ENCODE peak calls at places on chromosomes 13 and 19, in eight cellular contexts. W is HepG2, K is K562, M is HCT116, I is H1, A is SK-N-SH, O is GM12878, E is endothelial cell of umbilical vein. D is an unnamed sample.

GRCh38 chr13:114112826-114113322 is 19.5 kb downstream of the RASA3 start:
- DNase-seq in W (no peak), K (no peak), M (no peak), I (no peak), A (no peak), O (no peak), E (no peak), D (no peak)

GRCh38 chr13:79503069-79503468 is 22.1 kb downstream of the NDFIP2 start:
- DNase-seq in W (no peak), K (no peak), M (no peak), I (no peak), A (no peak), O (no peak), E (no peak), D (no peak)

GRCh38 chr19:3320853-3321252 is 45.5 kb upstream of the NFIC start:
- DNase-seq in W (no peak), K (no peak), M (no peak), I (no peak), A (no peak), O (no peak), E (no peak), D (no peak)

GRCh38 chr13:75749407-75749806 is 113.3 kb downstream of the LMO7 start:
- DNase-seq in W (no peak), K (no peak), M (no peak), I (no peak), A (no peak), O (no peak), E (no peak), D (no peak)

GRCh38 chr19:35509861-35510625 is 3.4 kb downstream of the DMKN start:
- DNase-seq in W (peak), K (peak), M (peak), I (peak), A (peak), O (no peak), E (peak), D (no peak)

GRCh38 chr13:73731564-73731963 is 402.6 kb downstream of the KLF12 start:
- DNase-seq in W (no peak), K (no peak), M (no peak), I (no peak), A (no peak), O (no peak), E (no peak), D (no peak)

GRCh38 chr19:48445606-48446481 is at the start of gene GRWD1:
- DNase-seq in W (peak), K (peak), M (peak), I (peak), A (peak), O (peak), E (peak), D (peak)

GRCh38 chr13:107864543-107865460 is 350.5 kb downstream of the LIG4 start:
- DNase-seq in W (peak), K (peak), M (no peak), I (no peak), A (peak), O (no peak), E (peak), D (peak)

GRCh38 chr13:52788011-52788410 is 48.4 kb upstream of the CNMD start:
- DNase-seq in W (no peak), K (no peak), M (no peak), I (no peak), A (no peak), O (no peak), E (no peak), D (no peak)

GRCh38 chr13:103948477-103948876 is 882.3 kb upstream of the SLC10A2 start:
- DNase-seq in W (no peak), K (no peak), M (no peak), I (no peak), A (no peak), O (no peak), E (peak), D (no peak)

GRCh38 chr13:106520205-106521004 is 15.1 kb downstream of the EFNB2 start:
- DNase-seq in W (no peak), K (no peak), M (no peak), I (no peak), A (no peak), O (no peak), E (peak), D (no peak)

GRCh38 chr13:20209937-20210336 is 17.2 kb upstream of the GJB2 start:
- DNase-seq in W (no peak), K (no peak), M (no peak), I (no peak), A (no peak), O (no peak), E (no peak), D (no peak)

GRCh38 chr19:41691268-41691970 is 3.3 kb upstream of the CEACAM7 start:
- DNase-seq in W (no peak), K (peak), M (no peak), I (no peak), A (peak), O (no peak), E (peak), D (no peak)

GRCh38 chr13:31042501-31043165 is 110.2 kb downstream of the TEX26 start:
- DNase-seq in W (no peak), K (no peak), M (no peak), I (no peak), A (no peak), O (no peak), E (no peak), D (no peak)

GRCh38 chr13:33251131-33251629 is 34.4 kb downstream of the STARD13 start:
- DNase-seq in W (no peak), K (no peak), M (peak), I (no peak), A (peak), O (peak), E (peak), D (no peak)

GRCh38 chr13:98173431-98173921 is 3.6 kb downstream of the RNF113B start:
- DNase-seq in W (peak), K (no peak), M (peak), I (no peak), A (no peak), O (no peak), E (peak), D (no peak)

GRCh38 chr19:48174445-48175030 is 4.1 kb downstream of the ZSWIM9 start:
- DNase-seq in W (no peak), K (no peak), M (no peak), I (no peak), A (no peak), O (no peak), E (no peak), D (no peak)

GRCh38 chr13:79825959-79826358 is 345.0 kb downstream of the NDFIP2 start:
- DNase-seq in W (no peak), K (no peak), M (no peak), I (no peak), A (peak), O (no peak), E (no peak), D (no peak)

GRCh38 chr13:104140557-104140956 is 1074.3 kb upstream of the SLC10A2 start:
- DNase-seq in W (no peak), K (no peak), M (peak), I (no peak), A (no peak), O (no peak), E (peak), D (no peak)

GRCh38 chr13:43348397-43348796 is 325.0 kb downstream of the DNAJC15 start:
- DNase-seq in W (no peak), K (no peak), M (no peak), I (no peak), A (no peak), O (no peak), E (peak), D (no peak)

GRCh38 chr19:12015753-12016116 is 19.7 kb downstream of the ZNF433 start:
- DNase-seq in W (peak), K (no peak), M (no peak), I (no peak), A (no peak), O (no peak), E (no peak), D (no peak)

GRCh38 chr13:99905814-99906213 is 65.8 kb downstream of the ZIC5 start:
- DNase-seq in W (no peak), K (no peak), M (no peak), I (no peak), A (no peak), O (no peak), E (no peak), D (no peak)

GRCh38 chr19:35178701-35179100 is 24.2 kb downstream of the FXYD5 start:
- DNase-seq in W (no peak), K (no peak), M (no peak), I (no peak), A (no peak), O (no peak), E (no peak), D (no peak)

GRCh38 chr13:41917641-41918040 is 43.3 kb downstream of the VWA8 start:
- DNase-seq in W (no peak), K (no peak), M (no peak), I (no peak), A (no peak), O (no peak), E (peak), D (no peak)

GRCh38 chr13:20512042-20512683 is 13.5 kb downstream of the CRYL1 start:
- DNase-seq in W (no peak), K (no peak), M (no peak), I (no peak), A (peak), O (no peak), E (no peak), D (peak)

GRCh38 chr13:49867834-49868233 is 68.3 kb downstream of the SPRYD7 start:
- DNase-seq in W (no peak), K (no peak), M (no peak), I (no peak), A (no peak), O (no peak), E (no peak), D (no peak)

GRCh38 chr19:18741566-18742121 is 49.5 kb downstream of the COMP start:
- DNase-seq in W (peak), K (no peak), M (no peak), I (no peak), A (no peak), O (no peak), E (no peak), D (no peak)

GRCh38 chr13:49935171-49936084 is 712 bp downstream of the SPRYD7 start:
- DNase-seq in W (peak), K (peak), M (peak), I (peak), A (no peak), O (no peak), E (peak), D (no peak)

GRCh38 chr19:34484328-34484727 is 2.8 kb downstream of the WTIP start:
- DNase-seq in W (no peak), K (no peak), M (no peak), I (no peak), A (no peak), O (no peak), E (no peak), D (no peak)

GRCh38 chr13:49512578-49512977 is 16.8 kb downstream of the PHF11 start:
- DNase-seq in W (no peak), K (no peak), M (no peak), I (no peak), A (no peak), O (no peak), E (no peak), D (no peak)

DNA sequence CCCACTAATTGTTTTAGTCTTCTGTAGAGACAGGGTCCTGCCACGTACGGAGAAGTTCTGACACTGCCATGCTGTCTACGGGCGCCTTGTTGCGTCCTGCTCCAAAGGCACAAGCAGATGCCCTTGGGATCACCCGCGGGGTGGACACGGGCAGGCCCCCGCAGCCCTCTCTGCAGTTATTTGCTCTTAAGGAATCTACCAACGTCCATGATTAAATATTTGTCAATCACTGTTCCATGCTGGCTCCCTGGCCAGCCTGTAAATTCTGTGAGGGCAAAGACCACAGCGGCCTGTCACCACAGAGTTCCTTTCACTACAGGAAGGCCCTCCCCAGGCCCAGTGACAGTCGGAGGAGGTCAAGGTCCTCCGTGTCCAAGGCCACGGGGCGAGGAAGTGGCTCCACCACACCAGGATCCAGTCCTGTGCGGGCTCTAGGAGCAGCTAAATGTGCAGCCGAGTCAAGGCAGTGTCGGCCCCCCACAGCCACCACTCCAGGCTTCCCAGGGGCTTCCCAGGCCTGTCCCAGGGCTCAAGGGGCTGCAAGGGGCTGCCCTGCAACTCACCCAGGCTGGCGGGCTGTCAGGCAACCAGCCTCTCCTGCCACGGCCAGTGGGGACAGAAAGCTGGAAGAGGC is 2.1 kb downstream of the RNF126 start:
- DNase-seq in W (peak), K (no peak), M (no peak), I (no peak), A (no peak), O (no peak), E (no peak), D (no peak)
- TF ChIP-seq POLR2AphosphoS5 in W (peak), K (no peak), M (no peak), I (no peak), A (no peak), O (no peak), E (no peak), D (no peak)

GRCh38 chr13:45341799-45342584 is 1.0 kb upstream of the TPT1 start:
- DNase-seq in W (no peak), K (peak), M (no peak), I (no peak), A (peak), O (no peak), E (no peak), D (no peak)
- H3K9ac ChIP-seq in W (peak), K (peak), M (peak), I (peak), A (peak), O (peak), E (peak), D (peak)

DNA sequence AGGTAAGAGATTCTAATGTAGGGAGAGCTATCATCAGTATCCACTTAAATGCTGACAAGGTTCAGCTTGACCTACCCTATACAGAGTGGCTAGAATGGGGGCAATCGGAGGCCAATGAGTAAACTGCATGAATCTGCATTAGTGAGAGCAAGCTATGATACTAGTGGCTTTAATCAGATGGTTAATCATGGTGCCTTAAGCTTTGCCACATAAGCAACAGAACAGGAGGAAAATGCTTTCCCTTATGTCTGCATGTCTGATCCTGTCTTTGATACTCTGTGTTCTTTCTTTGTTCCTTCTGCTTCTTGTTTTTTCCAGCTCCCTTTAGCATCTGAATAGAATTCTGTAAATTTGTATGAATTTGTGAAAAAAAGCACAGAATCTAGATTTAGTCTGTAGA is 91.1 kb downstream of the WDFY2 start:
- DNase-seq in W (no peak), K (no peak), M (no peak), I (no peak), A (no peak), O (no peak), E (no peak), D (no peak)
- TF ChIP-seq POLR2AphosphoS5 in W (no peak), K (no peak), M (no peak), I (no peak), A (no peak), O (no peak), E (no peak), D (no peak)

GRCh38 chr19:55386515-55386947 is 799 bp downstream of the RPL28 start:
- DNase-seq in W (no peak), K (no peak), M (no peak), I (no peak), A (no peak), O (no peak), E (no peak), D (no peak)

GRCh38 chr19:55385749-55386514 is at the start of gene RPL28:
- DNase-seq in W (peak), K (peak), M (peak), I (peak), A (peak), O (peak), E (peak), D (peak)

GRCh38 chr19:55390461-55390880 is 4.7 kb downstream of the RPL28 start:
- DNase-seq in W (no peak), K (peak), M (no peak), I (no peak), A (no peak), O (no peak), E (no peak), D (no peak)

GRCh38 chr19:55389386-55390317 is 3.9 kb downstream of the RPL28 start:
- DNase-seq in W (no peak), K (no peak), M (no peak), I (no peak), A (no peak), O (no peak), E (no peak), D (no peak)

DNA sequence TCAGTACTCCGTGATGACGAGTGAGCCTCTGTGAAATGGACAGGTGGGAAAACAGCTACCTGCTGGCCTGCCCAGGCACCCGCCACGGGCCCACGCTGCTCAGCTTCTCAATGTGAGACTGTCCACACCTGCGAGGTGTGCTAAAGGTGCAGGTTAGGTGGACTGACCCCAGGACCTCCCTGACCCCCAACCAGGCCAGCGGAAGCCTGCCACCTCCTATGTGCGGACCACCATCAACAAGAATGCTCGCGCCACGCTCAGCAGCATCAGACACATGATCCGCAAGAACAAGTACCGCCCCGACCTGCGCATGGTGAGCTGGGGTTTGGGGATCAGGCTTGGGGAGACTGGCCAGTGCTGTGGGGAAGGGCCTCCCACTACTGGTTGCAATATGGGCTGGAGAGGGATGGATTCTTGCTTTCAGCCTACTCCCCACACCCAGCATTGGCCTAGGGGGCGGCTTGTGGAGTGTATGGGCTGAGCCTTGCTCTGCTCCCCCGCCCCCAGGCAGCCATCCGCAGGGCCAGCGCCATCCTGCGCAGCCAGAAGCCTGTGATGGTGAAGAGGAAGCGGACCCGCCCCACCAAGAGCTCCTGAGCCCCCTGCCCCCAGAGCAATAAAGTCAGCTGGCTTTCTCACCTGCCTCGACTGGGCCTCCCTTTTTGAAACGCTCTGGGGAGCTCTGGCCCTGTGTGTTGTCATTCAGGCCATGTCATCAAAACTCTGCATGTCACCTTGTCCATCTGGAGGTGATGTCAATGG is 2.2 kb downstream of the RPL28 start:
- DNase-seq in W (no peak), K (no peak), M (no peak), I (no peak), A (no peak), O (no peak), E (no peak), D (no peak)
- H3K9ac ChIP-seq in W (peak), K (peak), M (peak), I (no peak), A (peak), O (peak), E (no peak), D (peak)

GRCh38 chr13:111282997-111283396 is 37.4 kb upstream of the TEX29 start:
- DNase-seq in W (no peak), K (no peak), M (no peak), I (no peak), A (no peak), O (no peak), E (no peak), D (no peak)
- TF ChIP-seq POLR2AphosphoS5 in W (no peak), K (no peak), M (no peak), I (no peak), A (no peak), O (no peak), E (no peak), D (no peak)

GRCh38 chr13:101307181-101307701 is 109.1 kb downstream of the NALCN start:
- DNase-seq in W (no peak), K (no peak), M (no peak), I (no peak), A (no peak), O (no peak), E (no peak), D (no peak)
- H3K9ac ChIP-seq in W (no peak), K (no peak), M (no peak), I (no peak), A (peak), O (no peak), E (no peak), D (no peak)

DNA sequence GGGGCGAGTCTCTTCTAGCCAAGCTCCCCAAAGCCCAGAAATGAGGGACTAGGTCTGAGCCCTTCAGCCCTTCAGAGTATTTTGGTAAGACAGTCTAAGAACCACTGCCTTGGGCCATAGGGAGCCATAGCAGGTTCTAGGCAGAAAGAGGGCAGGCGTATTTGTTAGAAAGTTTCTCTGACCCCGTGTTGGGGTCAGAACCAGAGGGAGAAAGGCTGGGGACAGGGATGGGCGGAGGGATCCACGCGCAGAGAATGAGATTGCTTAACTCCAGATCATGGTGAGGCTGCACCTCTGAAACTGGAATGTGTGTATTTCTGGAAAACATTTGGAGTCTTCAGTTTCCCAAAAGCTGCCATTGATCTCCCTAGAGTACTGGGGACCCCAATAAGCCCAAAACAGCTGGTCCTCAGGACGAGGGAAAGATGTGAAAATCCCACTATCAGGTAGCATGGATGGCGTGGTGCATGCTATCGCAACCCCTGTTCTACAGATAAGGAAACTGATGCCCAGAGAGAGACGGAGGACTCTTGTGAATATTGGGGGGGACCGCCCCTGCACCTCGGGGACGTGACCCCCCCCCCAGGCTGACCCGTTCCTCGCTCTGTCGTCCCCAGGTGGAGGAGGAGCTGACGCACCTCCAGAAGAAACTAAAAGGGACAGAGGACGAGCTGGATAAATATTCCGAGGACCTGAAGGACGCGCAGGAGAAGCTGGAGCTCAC is 703 bp upstream of the TPM4 start:
- DNase-seq in W (no peak), K (no peak), M (no peak), I (no peak), A (no peak), O (no peak), E (no peak), D (no peak)
- TF ChIP-seq POLR2AphosphoS5 in W (no peak), K (no peak), M (no peak), I (no peak), A (no peak), O (peak), E (peak), D (no peak)

DNA sequence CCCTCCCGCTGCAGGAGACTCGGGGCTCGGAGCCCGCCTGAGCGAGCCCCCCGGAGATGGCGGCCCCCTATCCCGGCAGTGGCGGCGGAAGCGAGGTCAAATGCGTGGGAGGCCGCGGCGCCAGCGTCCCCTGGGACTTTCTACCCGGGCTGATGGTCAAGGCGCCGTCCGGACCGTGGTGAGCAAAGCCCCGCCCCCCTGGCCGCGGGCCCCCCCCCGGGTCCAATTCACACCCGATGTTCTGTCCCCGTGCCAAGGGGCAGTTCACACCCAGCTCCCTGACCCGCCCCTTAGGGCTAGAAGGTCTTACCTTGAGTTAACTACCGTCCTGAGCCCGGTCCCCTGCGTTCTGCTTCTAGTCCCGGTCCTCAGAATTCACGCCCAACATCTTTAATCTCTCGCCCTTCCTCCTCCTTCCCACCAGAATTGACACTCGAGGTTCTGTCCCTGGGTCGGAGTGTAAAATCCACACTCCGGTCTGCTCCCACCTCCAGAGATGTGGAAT is 1.4 kb downstream of the NPAS1 start:
- DNase-seq in W (no peak), K (peak), M (no peak), I (no peak), A (peak), O (no peak), E (no peak), D (no peak)
- H3K9ac ChIP-seq in W (no peak), K (no peak), M (peak), I (no peak), A (no peak), O (no peak), E (no peak), D (no peak)